ENCODE peak calls at places on chromosomes 4 and X, in ten cellular contexts. Z, G, O, X, P, J, M, V, K and B are unnamed samples. For H3K4me1 and H3K36me3, the result is how much of the 10 kb centered on the place peaks cover.

GRCh38 chr4:98474408-98474844 is 184.0 kb downstream of the TSPAN5 start:
- DNase-seq in V (peak), M (no peak), X (peak), G (peak), O (no peak), J (no peak), K (no peak), Z (no peak), P (no peak), B (no peak)

GRCh38 chr4:142840516-142841123 is 5.5 kb downstream of the INPP4B start:
- DNase-seq in Z (no peak), G (peak), P (no peak), J (no peak), K (no peak), V (peak), M (no peak), X (peak), O (no peak), B (peak)

GRCh38 chrX:45508459-45508858 is 307.8 kb upstream of the DIPK2B start:
- DNase-seq in P (no peak), O (no peak), K (no peak), X (no peak), Z (no peak), G (peak), M (no peak), V (peak), J (no peak), B (no peak)

GRCh38 chrX:10034740-10035260 is 67.6 kb downstream of the CLDN34 start:
- DNase-seq in Z (no peak), V (no peak), J (no peak), G (no peak), K (no peak), P (no peak), X (no peak), M (no peak), O (no peak), B (no peak)

GRCh38 chr4:62133977-62134376 is 933.9 kb downstream of the ADGRL3 start:
- DNase-seq in P (no peak), O (no peak), X (no peak), M (no peak), Z (no peak), V (no peak), J (no peak), G (no peak), K (no peak), B (no peak)

GRCh38 chr4:142347241-142347640 is 498.9 kb downstream of the INPP4B start:
- DNase-seq in K (no peak), J (no peak), X (peak), M (no peak), P (no peak), V (peak), Z (no peak), O (no peak), G (peak), B (no peak)

GRCh38 chrX:132184871-132185270 is 34.4 kb downstream of the RAP2C start:
- DNase-seq in P (no peak), Z (no peak), O (no peak), G (no peak), M (no peak), K (no peak), X (no peak), V (no peak), J (no peak), B (no peak)

GRCh38 chr4:155085843-155086530 is 122.4 kb upstream of the NPY2R start:
- DNase-seq in G (peak), M (no peak), X (peak), V (peak), P (no peak), Z (no peak), J (no peak), K (no peak), O (no peak), B (no peak)

GRCh38 chr4:102787096-102787867 is 26.5 kb upstream of the MANBA start:
- DNase-seq in P (no peak), Z (peak), K (no peak), V (peak), G (peak), M (no peak), O (no peak), J (no peak), X (peak), B (no peak)

GRCh38 chrX:115372026-115372610 is 82.6 kb downstream of the LUZP4 start:
- DNase-seq in O (no peak), P (no peak), Z (no peak), K (no peak), V (peak), M (no peak), J (peak), X (peak), G (peak), B (no peak)

DNA sequence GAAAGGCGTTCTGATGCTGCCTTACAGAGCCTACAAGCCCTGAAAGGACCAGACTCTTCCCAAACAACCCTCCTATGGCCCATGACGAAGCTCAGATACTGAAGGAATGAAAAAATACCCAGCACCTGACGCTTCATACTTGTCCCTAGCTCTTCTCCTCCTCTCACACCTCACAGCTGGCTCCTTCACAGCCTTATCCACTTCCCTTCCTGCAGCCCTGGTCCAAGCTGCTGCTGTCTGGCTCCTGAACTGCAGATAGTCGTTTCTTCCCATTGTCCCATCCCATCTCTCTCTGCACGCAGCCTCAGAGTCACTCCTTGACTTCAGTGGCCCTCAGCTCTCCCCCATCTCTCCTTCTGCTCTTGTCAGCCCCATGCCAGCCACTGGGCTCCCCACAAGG is 56.6 kb downstream of the FAM193A start:
- DNase-seq in G (no peak), X (no peak), V (no peak), M (no peak), O (no peak), K (no peak), J (no peak), P (no peak), Z (no peak), B (no peak)
- H3K4me1 ChIP-seq in G (under half), X (under half), V (under half), M (half or more), O (under half), K (half or more), J (under half), P (under half), Z (under half), B (under half)

GRCh38 chrX:292900-293897 is 12.0 kb downstream of the PLCXD1 start:
- DNase-seq in V (no peak), J (no peak), X (no peak), P (no peak), O (no peak), M (peak), Z (peak), K (no peak), G (no peak), B (no peak)

GRCh38 chrX:287670-288069 is 6.5 kb downstream of the PLCXD1 start:
- DNase-seq in M (no peak), V (no peak), X (no peak), O (no peak), K (no peak), G (no peak), Z (no peak), P (no peak), J (no peak), B (no peak)

GRCh38 chrX:288561-288991 is 7.4 kb downstream of the PLCXD1 start:
- DNase-seq in P (no peak), V (no peak), X (no peak), G (no peak), J (no peak), O (no peak), K (no peak), M (no peak), Z (peak), B (no peak)

GRCh38 chrX:291411-291901 is 10.3 kb downstream of the PLCXD1 start:
- DNase-seq in V (no peak), Z (peak), O (no peak), P (no peak), G (no peak), M (no peak), X (no peak), K (no peak), J (no peak), B (no peak)

GRCh38 chrX:290476-291166 is 9.4 kb downstream of the PLCXD1 start:
- DNase-seq in K (no peak), G (no peak), O (no peak), X (no peak), J (no peak), Z (peak), V (no peak), M (no peak), P (no peak), B (no peak)
- H3K36me3 ChIP-seq in K (under half), G (under half), O (half or more), X (under half), J (half or more), Z (under half), V (under half), M (half or more), P (under half), B (half or more)

GRCh38 chrX:16604300-16604699 is 45.7 kb upstream of the S100G start:
- DNase-seq in O (no peak), G (peak), P (no peak), K (no peak), Z (no peak), V (peak), X (no peak), J (no peak), M (no peak), B (no peak)
- H3K4me3 ChIP-seq in O (no peak), G (no peak), P (no peak), K (no peak), Z (no peak), V (no peak), X (no peak), J (no peak), M (no peak), B (no peak)

GRCh38 chr4:153326513-153326912 is 18.0 kb upstream of the MND1 start:
- DNase-seq in V (peak), M (peak), O (no peak), X (peak), G (peak), Z (no peak), P (no peak), J (no peak), K (no peak), B (no peak)
- H3K4me1 ChIP-seq in V (under half), M (under half), O (under half), X (under half), G (under half), Z (under half), P (under half), J (under half), K (under half), B (under half)

DNA sequence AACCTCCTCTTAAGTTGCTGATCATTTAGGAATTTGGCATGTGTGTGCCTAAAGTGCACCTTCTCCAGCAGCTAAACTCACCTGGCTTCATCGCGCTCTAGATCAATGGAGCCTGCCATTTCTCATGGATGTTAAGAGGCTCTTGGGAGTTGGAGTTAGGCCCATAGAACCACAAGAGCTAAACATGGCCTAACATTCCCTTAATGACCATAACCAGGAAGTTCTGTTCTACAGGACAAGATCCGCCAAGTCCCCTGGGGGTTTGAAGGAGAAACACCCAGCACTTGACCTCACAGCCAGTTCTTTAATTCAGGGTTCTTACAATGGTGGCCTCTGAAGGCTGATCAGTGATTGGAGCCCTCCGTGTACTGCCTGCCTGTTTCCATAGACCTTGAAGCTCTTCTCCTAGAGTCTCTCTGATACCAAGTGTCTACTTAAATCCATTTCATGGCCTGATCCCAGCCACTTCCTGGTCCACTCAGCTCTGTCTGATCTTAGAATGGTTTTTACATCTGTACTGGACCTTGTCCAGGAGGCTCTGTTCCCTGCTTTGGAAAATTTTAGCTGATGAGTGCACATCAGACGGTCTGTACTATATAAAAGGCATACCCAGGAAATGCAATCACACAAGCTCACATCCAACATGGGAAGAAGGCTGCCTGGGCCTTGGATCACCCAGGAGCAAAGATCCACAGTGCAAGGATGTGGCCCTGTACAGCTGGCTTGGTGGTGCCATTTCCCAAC is 45.1 kb downstream of the RPS3A start:
- DNase-seq in V (no peak), G (no peak), J (no peak), O (no peak), M (no peak), P (no peak), K (no peak), X (no peak), Z (no peak), B (no peak)
- H3K36me3 ChIP-seq in V (under half), G (under half), J (half or more), O (under half), M (half or more), P (half or more), K (under half), X (under half), Z (under half), B (under half)

DNA sequence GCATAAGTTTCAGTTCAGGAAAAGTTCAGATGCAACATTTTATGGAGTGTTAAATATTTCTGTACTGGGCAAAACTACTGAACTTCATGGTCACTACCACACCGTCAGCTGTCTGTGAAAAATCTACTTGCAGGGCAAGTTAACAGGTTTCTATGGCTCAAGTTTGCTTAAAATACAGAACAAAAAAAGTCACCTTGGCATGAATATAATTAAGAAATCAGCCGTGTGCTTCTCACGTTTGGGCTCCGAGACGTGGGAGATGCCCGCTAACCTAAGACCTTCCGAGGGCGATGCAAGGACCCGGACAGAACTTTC is 633 bp downstream of the TAPT1 start:
- DNase-seq in G (no peak), M (no peak), V (peak), K (no peak), J (no peak), X (no peak), O (no peak), P (no peak), Z (no peak), B (no peak)
- H3K4me3 ChIP-seq in G (peak), M (peak), V (peak), K (peak), J (peak), X (peak), O (peak), P (peak), Z (peak), B (peak)

GRCh38 chr4:76210502-76210901 is 3.1 kb downstream of the SCARB2 start:
- DNase-seq in J (no peak), O (no peak), G (no peak), P (no peak), Z (no peak), X (peak), K (no peak), V (no peak), M (no peak), B (no peak)
- H3K4me1 ChIP-seq in J (under half), O (under half), G (under half), P (under half), Z (under half), X (half or more), K (half or more), V (under half), M (half or more), B (under half)

GRCh38 chr4:895596-895995 is 36.5 kb downstream of the GAK start:
- DNase-seq in P (no peak), M (no peak), G (no peak), K (no peak), Z (no peak), X (no peak), O (no peak), V (no peak), J (no peak), B (no peak)

GRCh38 chr4:896216-896615 is 35.9 kb downstream of the GAK start:
- DNase-seq in K (no peak), O (no peak), M (no peak), J (no peak), V (no peak), G (no peak), Z (no peak), X (no peak), P (no peak), B (no peak)

GRCh38 chr4:898869-899555 is 33.1 kb downstream of the GAK start:
- DNase-seq in J (no peak), V (no peak), G (no peak), O (no peak), P (no peak), X (no peak), K (no peak), M (no peak), Z (no peak), B (no peak)

GRCh38 chr4:898123-898522 is 34.0 kb downstream of the GAK start:
- DNase-seq in K (no peak), Z (no peak), G (no peak), M (no peak), J (no peak), X (no peak), O (no peak), P (no peak), V (no peak), B (no peak)

DNA sequence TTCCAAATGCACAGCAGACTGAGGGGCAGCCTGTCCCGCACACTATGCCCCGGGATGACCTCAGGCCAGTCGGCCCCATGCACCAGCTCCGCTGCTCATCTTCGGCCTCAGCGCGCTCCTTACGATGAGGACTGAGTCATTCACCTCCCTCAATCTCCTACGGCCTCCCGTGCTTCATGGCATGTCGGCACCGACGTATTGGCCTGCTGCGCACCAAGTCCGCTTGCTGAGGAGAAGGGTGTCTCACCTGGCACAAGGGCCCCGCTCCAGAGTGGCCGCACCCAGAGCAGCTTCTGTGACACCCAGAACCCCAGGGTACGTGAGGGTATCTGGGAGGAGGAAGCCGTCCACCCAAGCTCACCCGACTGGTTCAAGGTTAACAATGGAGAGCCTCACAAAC is 35.5 kb downstream of the GAK start:
- DNase-seq in P (no peak), O (no peak), J (no peak), G (no peak), Z (no peak), K (no peak), V (no peak), X (no peak), M (no peak), B (no peak)
- H3K36me3 ChIP-seq in P (under half), O (under half), J (under half), G (under half), Z (under half), K (half or more), V (under half), X (under half), M (half or more), B (under half)

DNA sequence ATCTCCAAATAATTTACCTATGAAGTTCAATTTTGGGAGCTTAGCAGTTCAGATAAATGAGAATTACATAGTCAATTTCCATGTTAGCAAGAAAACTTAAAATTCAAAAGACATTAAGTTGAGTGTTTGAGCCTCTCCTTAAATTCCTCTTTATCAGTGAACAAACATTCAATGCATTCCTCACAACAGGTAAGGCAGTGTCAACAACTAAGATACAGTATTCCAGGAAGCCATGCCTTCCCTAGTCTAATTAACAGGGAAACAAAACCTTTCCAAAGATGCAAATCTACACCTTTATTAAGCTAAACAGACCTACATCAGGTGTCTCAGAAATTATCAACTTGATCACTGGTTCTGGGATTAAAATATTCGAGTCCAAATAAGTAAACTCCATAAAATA is 3.7 kb downstream of the SH3RF1 start:
- DNase-seq in Z (no peak), P (no peak), O (no peak), M (no peak), V (no peak), X (no peak), K (no peak), G (no peak), J (no peak), B (no peak)
- H3K4me3 ChIP-seq in Z (no peak), P (no peak), O (no peak), M (peak), V (peak), X (peak), K (no peak), G (no peak), J (peak), B (no peak)